ENCODE peak calls at places on chromosomes 12 and 14, in nine cellular contexts. X is stimulated activated CD8-positive, alpha-beta memory T cell treated with anti-CD3 and anti-CD28 coated beads, Interleukin-4, amount 100 ng/mL, for 1 hour; Y is H54; M is endothelial cell; E is AG09319; R is frontal cortex; A is NCI-H2081; O is NCI-H446; Q is left kidney. B is an unnamed sample.

GRCh38 chr12:131346578-131347344 is 364.1 kb upstream of the SFSWAP start:
- DNase-seq in Y (no peak), R (no peak), E (no peak), X (no peak), Q (no peak), M (no peak), O (no peak), A (no peak), B (no peak)

GRCh38 chr12:46839964-46840363 is 14.2 kb upstream of the SLC38A4 start:
- DNase-seq in A (no peak), Y (no peak), X (no peak), Q (no peak), R (no peak), M (no peak), O (no peak), E (no peak), B (no peak)

GRCh38 chr12:122336015-122336946 is 70.0 kb upstream of the VPS33A start:
- DNase-seq in O (no peak), E (no peak), X (peak), R (no peak), M (peak), Y (peak), Q (no peak), A (peak), B (peak)

GRCh38 chr12:18296201-18296908 is 35.0 kb downstream of the PIK3C2G start:
- DNase-seq in M (no peak), X (no peak), Y (no peak), O (no peak), Q (no peak), R (no peak), A (peak), E (no peak), B (no peak)

GRCh38 chr12:42145552-42146215 is 1.0 kb upstream of the GXYLT1 start:
- DNase-seq in E (no peak), A (no peak), O (no peak), R (no peak), M (no peak), Y (no peak), Q (peak), X (no peak), B (no peak)

GRCh38 chr14:58765375-58765774 is 127.6 kb downstream of the DACT1 start:
- DNase-seq in Q (peak), A (no peak), X (no peak), E (no peak), R (no peak), O (no peak), M (no peak), Y (no peak), B (no peak)

GRCh38 chr12:108099085-108099484 is 30.0 kb upstream of the WSCD2 start:
- DNase-seq in M (no peak), X (no peak), Y (no peak), A (no peak), E (no peak), O (no peak), Q (peak), R (no peak), B (no peak)

GRCh38 chr14:20564501-20564997 is 3.7 kb upstream of the RNASE9 start:
- DNase-seq in X (no peak), Y (no peak), E (no peak), A (no peak), O (no peak), Q (no peak), M (no peak), R (no peak), B (no peak)

GRCh38 chr12:26369588-26369987 is 174.2 kb downstream of the SSPN start:
- DNase-seq in Q (no peak), E (peak), X (no peak), M (no peak), A (no peak), R (no peak), Y (peak), O (no peak), B (no peak)

GRCh38 chr14:96285667-96286066 is 29.7 kb downstream of the BDKRB1 start:
- DNase-seq in X (no peak), O (no peak), A (no peak), R (no peak), E (no peak), Y (no peak), M (no peak), Q (no peak), B (no peak)

GRCh38 chr14:101119830-101120571 is 216.5 kb upstream of the RTL1 start:
- DNase-seq in Y (no peak), R (no peak), X (no peak), A (no peak), O (no peak), E (no peak), M (no peak), Q (no peak), B (no peak)

GRCh38 chr12:18074001-18074400 is 16.0 kb downstream of the RERGL start:
- DNase-seq in A (peak), Y (no peak), X (no peak), Q (no peak), R (no peak), O (no peak), E (no peak), M (no peak), B (no peak)

GRCh38 chr12:106115450-106115849 is 23.3 kb downstream of the NUAK1 start:
- DNase-seq in Q (no peak), Y (no peak), A (no peak), E (no peak), M (no peak), X (no peak), R (no peak), O (no peak), B (no peak)

GRCh38 chr12:30286345-30286926 is 409.2 kb downstream of the IPO8 start:
- DNase-seq in X (no peak), E (no peak), Y (peak), R (no peak), M (peak), A (peak), Q (peak), O (no peak), B (no peak)